ENCODE peak calls at places on chromosomes 11 and 22, in seven cellular contexts. K is thoracic aorta; S is iPS-NIHi11; N is NCI-H1092; T is naive thymus-derived CD4-positive, alpha-beta T cell; O is A673; B is AML-193. L is an unnamed sample.
A peak's percentile ranks its signal among the peaks of the same experiment; 100 is the strongest.

GRCh38 chr22:44413211-44413610 is 84.8 kb downstream of the RTL6 start:
- DNase-seq in K (no peak), S (no peak), N (no peak), T (no peak), O (no peak), B (no peak), L (no peak)

GRCh38 chr11:108606495-108607160 is 13.1 kb upstream of the EXPH5 start:
- DNase-seq in K (no peak), S (no peak), N (no peak), T (no peak), O (no peak), B (no peak), L (no peak)

GRCh38 chr11:73951797-73952196 is 971 bp downstream of the DNAJB13 start:
- DNase-seq in K (no peak), S (no peak), N (no peak), T (no peak), O (no peak), B (no peak), L (no peak)

GRCh38 chr11:35650467-35650866 is 12.1 kb upstream of the TRIM44 start:
- DNase-seq in K (no peak), S (no peak), N (no peak), T (no peak), O (no peak), B (no peak), L (no peak)

GRCh38 chr11:18310800-18311340 is 11.1 kb downstream of the HPS5 start:
- DNase-seq in K (no peak), S (no peak), N (no peak), T (no peak), O (no peak), B (peak; percentile 80), L (no peak)

GRCh38 chr11:12125609-12126149 is 15.3 kb downstream of the MICAL2 start:
- DNase-seq in K (no peak), S (no peak), N (no peak), T (no peak), O (no peak), B (no peak), L (no peak)

GRCh38 chr11:73344191-73344607 is 32.0 kb upstream of the RELT start:
- DNase-seq in K (peak; percentile 29), S (peak; percentile 52), N (peak; percentile 29), T (no peak), O (no peak), B (no peak), L (no peak)

GRCh38 chr11:74672956-74673895 is 58.0 kb downstream of the CHRDL2 start:
- DNase-seq in K (peak; percentile 64), S (no peak), N (peak; percentile 35), T (no peak), O (peak; percentile 65), B (no peak), L (no peak)

GRCh38 chr11:113623114-113623513 is 83.0 kb downstream of the TMPRSS5 start:
- DNase-seq in K (no peak), S (no peak), N (no peak), T (no peak), O (no peak), B (no peak), L (no peak)

GRCh38 chr11:17328856-17329490 is 22.6 kb upstream of the NCR3LG1 start:
- DNase-seq in K (no peak), S (no peak), N (peak; percentile 32), T (no peak), O (no peak), B (no peak), L (no peak)

GRCh38 chr22:36360871-36361383 is 26.8 kb downstream of the MYH9 start:
- DNase-seq in K (no peak), S (no peak), N (no peak), T (no peak), O (no peak), B (no peak), L (no peak)

L was measured in nephron progenitor cell.